ENCODE peak calls at places on chromosomes 11 and 22, in six cellular contexts. A is HCT116, B is Karpas-422, X is SK-N-SH, O is GM23248, G is OCI-LY7. I is an unnamed sample.

GRCh38 chr11:77776455-77776854 is 44.1 kb downstream of the RSF1 start:
- DNase-seq in A (peak; percentile 19), X (no peak), B (peak; percentile 72), G (peak; percentile 32), O (peak; percentile 32), I (peak; percentile 19)

GRCh38 chr11:17631702-17632365 is 84.8 kb downstream of the OTOG start:
- DNase-seq in O (no peak), G (no peak), B (peak; percentile 31), X (peak; percentile 12), A (no peak), I (no peak)

GRCh38 chr11:17594686-17595192 is 47.7 kb downstream of the OTOG start:
- DNase-seq in B (no peak), O (no peak), X (no peak), A (no peak), G (no peak), I (no peak)

GRCh38 chr11:111801135-111801534 is 34.9 kb upstream of the PPP2R1B start:
- DNase-seq in X (no peak), G (no peak), O (no peak), B (no peak), A (no peak), I (no peak)

GRCh38 chr11:95338430-95338991 is 107.5 kb upstream of the SESN3 start:
- DNase-seq in B (no peak), X (no peak), G (no peak), A (no peak), O (peak; percentile 86), I (no peak)

GRCh38 chr11:57508341-57509170 is 6.9 kb downstream of the SLC43A1 start:
- DNase-seq in B (no peak), G (no peak), O (no peak), A (no peak), X (no peak), I (no peak)

GRCh38 chr11:35168606-35169200 is 29.7 kb downstream of the CD44 start:
- DNase-seq in X (no peak), G (no peak), B (no peak), O (no peak), A (no peak), I (no peak)

GRCh38 chr11:96215094-96215782 is 127.8 kb downstream of the MAML2 start:
- DNase-seq in B (peak; percentile 68), G (peak; percentile 93), A (no peak), X (no peak), O (peak; percentile 66), I (peak; percentile 86)

GRCh38 chr22:36027579-36027959 is 1.1 kb downstream of the RBFOX2 start:
- DNase-seq in A (no peak), G (peak; percentile 53), X (no peak), O (peak; percentile 50), B (peak; percentile 52), I (no peak)

GRCh38 chr11:106381895-106382294 is 304.4 kb downstream of the AASDHPPT start:
- DNase-seq in X (no peak), G (no peak), O (no peak), B (no peak), A (no peak), I (no peak)

GRCh38 chr11:106389096-106389495 is 311.6 kb downstream of the AASDHPPT start:
- DNase-seq in G (no peak), X (no peak), O (peak; percentile 57), B (no peak), A (no peak), I (no peak)

GRCh38 chr11:106379712-106380111 is 302.2 kb downstream of the AASDHPPT start:
- DNase-seq in B (no peak), G (no peak), X (no peak), O (no peak), A (no peak), I (no peak)

GRCh38 chr11:106386519-106386918 is 309.1 kb downstream of the AASDHPPT start:
- DNase-seq in A (no peak), X (no peak), G (no peak), O (no peak), B (no peak), I (no peak)

GRCh38 chr11:106384429-106384828 is 307.0 kb downstream of the AASDHPPT start:
- DNase-seq in O (no peak), A (no peak), X (no peak), B (no peak), G (no peak), I (no peak)
- H2AFZ ChIP-seq in O (peak overlapping the region; percentile 35), A (no peak overlapping the region), X (peak overlapping the region; percentile 58), B (no peak overlapping the region), G (no peak overlapping the region), I (no peak overlapping the region)

GRCh38 chr11:69921429-69922014 is 102.3 kb upstream of the FGF3 start:
- DNase-seq in B (no peak), A (no peak), O (no peak), X (no peak), G (no peak), I (no peak)

GRCh38 chr11:69920500-69921428 is 101.5 kb upstream of the FGF3 start:
- DNase-seq in B (no peak), O (no peak), A (no peak), X (no peak), G (no peak), I (no peak)

GRCh38 chr11:69918231-69918937 is 99.2 kb upstream of the FGF3 start:
- DNase-seq in A (no peak), O (no peak), G (no peak), X (no peak), B (no peak), I (no peak)

GRCh38 chr11:69918938-69919650 is 99.9 kb upstream of the FGF3 start:
- DNase-seq in A (peak; percentile 43), G (peak; percentile 66), X (peak; percentile 89), O (peak; percentile 81), B (peak; percentile 84), I (peak; percentile 57)

DNA sequence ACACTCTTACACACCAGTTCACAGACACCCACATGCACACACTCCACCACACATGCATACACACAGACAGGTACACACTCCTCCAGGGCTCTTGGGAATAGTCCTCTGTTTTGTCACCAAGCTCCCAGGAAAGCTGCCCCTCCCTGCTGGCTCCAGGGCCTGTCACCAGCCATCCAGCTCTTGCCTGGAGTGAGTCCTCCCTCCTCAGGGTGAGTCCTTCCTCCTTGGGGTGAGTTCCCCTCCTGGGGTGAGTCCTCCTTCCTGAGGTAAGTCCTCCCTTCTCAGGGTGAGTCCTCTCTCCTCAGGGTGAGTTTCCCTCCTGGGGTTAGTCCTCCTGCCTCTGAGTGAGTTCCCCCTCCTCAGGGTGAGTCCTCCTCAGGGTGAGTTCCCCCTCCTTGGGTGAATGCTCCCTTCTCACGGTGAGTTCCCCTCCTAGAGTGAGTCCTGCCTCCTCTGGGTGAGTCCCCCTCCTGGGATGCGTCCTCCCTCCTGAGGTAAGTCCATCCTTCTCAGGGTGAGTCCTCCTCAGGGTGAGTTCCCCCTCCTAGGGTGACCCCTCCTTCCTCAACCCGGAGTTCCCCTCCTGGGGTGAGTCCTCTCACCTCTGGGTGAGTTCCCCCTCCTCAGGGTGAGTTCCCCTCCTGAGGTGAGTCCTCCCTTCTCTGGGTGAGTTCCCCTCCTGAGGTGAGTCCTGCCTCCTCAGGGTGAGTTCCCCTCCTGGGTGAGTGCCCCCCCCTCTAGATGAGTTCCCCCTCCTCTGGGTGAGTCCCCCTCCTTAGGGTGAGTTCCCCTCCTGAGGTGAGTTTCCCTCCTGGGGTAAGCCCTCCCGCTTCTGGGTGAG is 100.7 kb upstream of the FGF3 start:
- DNase-seq in B (no peak), O (no peak), A (no peak), G (no peak), X (no peak), I (no peak)
- H3K9me2 ChIP-seq in B (no peaks in the 10 kb centered on the region), O (no peaks in the 10 kb centered on the region), A (no peaks in the 10 kb centered on the region), G (no peaks in the 10 kb centered on the region), X (no peaks in the 10 kb centered on the region), I (no peaks in the 10 kb centered on the region)

DNA sequence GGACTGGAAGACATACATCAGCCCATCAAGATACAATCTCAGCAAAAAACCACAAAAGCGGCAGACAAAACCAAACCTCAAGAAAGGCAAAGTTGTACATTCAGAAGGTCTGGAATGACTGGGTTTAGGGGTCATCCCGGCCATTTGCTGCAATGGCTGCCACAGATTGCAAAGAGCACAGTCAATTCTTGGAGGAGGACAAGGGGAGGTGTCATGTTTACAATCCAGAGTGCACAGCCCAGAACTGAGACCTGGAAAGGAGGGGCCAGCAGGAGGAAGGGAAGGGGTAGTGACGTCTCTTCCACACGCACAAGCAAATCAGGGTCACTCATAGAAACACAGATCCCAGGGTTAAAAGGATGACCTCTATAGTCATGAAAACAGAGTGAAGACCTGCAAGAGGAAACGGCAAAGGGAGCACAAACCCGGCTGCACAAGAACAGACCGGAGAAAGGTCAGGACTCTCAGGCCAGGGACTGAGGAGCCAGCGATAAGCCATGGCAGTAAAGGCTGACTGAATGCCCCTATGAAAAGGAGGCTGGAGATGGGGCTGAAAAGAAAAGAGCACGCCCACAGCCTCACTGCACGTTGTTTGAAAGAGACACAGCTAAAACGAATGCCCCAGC is 18.2 kb upstream of the MUC5AC start:
- DNase-seq in G (no peak), X (no peak), O (no peak), B (no peak), A (no peak), I (no peak)
- H2AFZ ChIP-seq in G (no peak overlapping the region), X (no peak overlapping the region), O (no peak overlapping the region), B (no peak overlapping the region), A (no peak overlapping the region), I (no peak overlapping the region)

DNA sequence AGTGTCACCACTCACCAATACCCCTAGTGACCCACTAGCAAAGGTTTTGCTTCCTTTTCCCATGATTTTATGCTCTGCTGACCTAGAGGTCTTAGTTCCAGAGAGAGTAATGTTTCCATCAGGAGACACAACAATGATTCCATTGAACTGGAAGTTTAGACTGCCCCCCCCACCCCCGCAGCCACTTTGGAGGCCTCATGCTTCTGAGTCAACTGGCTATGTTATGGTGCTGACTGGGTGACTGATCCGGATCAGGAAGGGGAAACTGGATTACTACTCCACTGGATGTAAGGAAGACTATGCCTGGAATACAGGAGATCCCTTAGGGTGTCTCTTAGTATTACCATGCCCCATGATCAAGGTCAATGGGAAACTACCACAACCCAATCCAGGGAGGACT is 633.6 kb downstream of the OPCML start:
- DNase-seq in X (no peak), O (no peak), A (no peak), G (no peak), B (no peak), I (no peak)
- H3K9me2 ChIP-seq in X (no peaks in the 10 kb centered on the region), O (no peaks in the 10 kb centered on the region), A (no peaks in the 10 kb centered on the region), G (no peaks in the 10 kb centered on the region), B (no peaks in the 10 kb centered on the region), I (no peaks in the 10 kb centered on the region)

DNA sequence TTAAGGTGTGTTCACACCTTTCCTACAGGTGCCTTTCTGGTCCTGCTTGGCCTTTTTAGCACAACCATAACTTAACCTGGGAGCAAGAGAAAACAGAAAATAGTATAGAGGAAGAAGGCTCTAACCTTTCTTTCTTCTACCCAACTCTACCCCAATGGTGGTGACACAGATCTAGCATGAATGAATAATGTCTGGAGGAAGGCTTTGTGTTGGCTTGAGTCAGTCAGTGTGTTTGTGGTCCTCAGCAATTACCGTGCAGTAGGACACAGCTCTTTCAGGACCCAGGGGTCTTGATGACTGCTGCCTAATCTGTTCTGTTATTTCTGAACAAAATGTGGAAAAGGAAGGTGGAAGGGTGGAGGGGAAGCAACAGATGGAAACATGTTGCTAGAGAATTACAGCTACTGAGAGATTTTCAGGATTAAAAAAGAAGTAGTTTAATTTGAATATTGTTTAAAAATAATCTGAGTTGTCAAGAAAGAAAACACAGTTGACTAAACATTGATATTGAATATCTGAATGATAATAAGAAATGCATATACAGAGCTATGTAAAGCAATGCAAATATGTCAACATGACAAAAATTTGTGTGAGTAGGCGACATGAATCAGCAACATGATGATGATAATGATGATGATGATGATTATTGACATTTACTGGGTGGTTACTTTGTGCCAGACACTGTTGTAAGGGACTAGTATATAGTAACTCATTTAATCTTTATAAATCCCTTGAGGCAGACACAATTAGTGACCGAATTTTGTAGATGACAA is 55.3 kb downstream of the AASDHPPT start:
- DNase-seq in G (no peak), A (no peak), O (no peak), X (no peak), B (no peak), I (no peak)
- H2AFZ ChIP-seq in G (no peak overlapping the region), A (no peak overlapping the region), O (no peak overlapping the region), X (no peak overlapping the region), B (no peak overlapping the region), I (no peak overlapping the region)

GRCh38 chr11:65636108-65636809 is 1.6 kb upstream of the SIPA1 start:
- DNase-seq in X (no peak), O (no peak), A (no peak), B (no peak), G (no peak), I (no peak)
- H3K9me2 ChIP-seq in X (no peaks in the 10 kb centered on the region), O (no peaks in the 10 kb centered on the region), A (no peaks in the 10 kb centered on the region), B (no peaks in the 10 kb centered on the region), G (no peaks in the 10 kb centered on the region), I (no peaks in the 10 kb centered on the region)